ENCODE peak calls at places on chromosomes 12 and 14, in ten cellular contexts. One of them, this sample, is unnamed.
A peak's percentile ranks its signal among the peaks of the same experiment; 100 is the strongest.

GRCh38 chr12:91502208-91502607 is 319.6 kb upstream of the DCN start:
- DNase-seq in astrocyte of the cerebellum: no peak
- DNase-seq in C1 segment of cervical spinal cord: no peak
- DNase-seq in amygdala: no peak
- DNase-seq in lung: no peak
- DNase-seq in NCI-H1105: no peak
- DNase-seq in RPMI8226: no peak
- DNase-seq in kidney epithelial cell: no peak
- DNase-seq in WTC11: peak; percentile 11
- DNase-seq in NCI-H524: no peak
- DNase-seq in this sample: no peak

GRCh38 chr12:65632131-65632855 is 192.0 kb upstream of the HMGA2 start:
- DNase-seq in C1 segment of cervical spinal cord: no peak
- DNase-seq in astrocyte of the cerebellum: no peak
- DNase-seq in WTC11: no peak
- DNase-seq in NCI-H524: no peak
- DNase-seq in amygdala: no peak
- DNase-seq in NCI-H1105: no peak
- DNase-seq in RPMI8226: no peak
- DNase-seq in kidney epithelial cell: no peak
- DNase-seq in lung: no peak
- DNase-seq in this sample: no peak

GRCh38 chr12:105051981-105052380 is 32.3 kb downstream of the ALDH1L2 start:
- DNase-seq in amygdala: no peak
- DNase-seq in kidney epithelial cell: no peak
- DNase-seq in C1 segment of cervical spinal cord: no peak
- DNase-seq in NCI-H1105: no peak
- DNase-seq in astrocyte of the cerebellum: no peak
- DNase-seq in NCI-H524: no peak
- DNase-seq in WTC11: no peak
- DNase-seq in RPMI8226: no peak
- DNase-seq in lung: no peak
- DNase-seq in this sample: no peak

GRCh38 chr12:53195516-53196420 is 11.3 kb downstream of the ITGB7 start:
- DNase-seq in lung: no peak
- DNase-seq in RPMI8226: no peak
- DNase-seq in C1 segment of cervical spinal cord: no peak
- DNase-seq in amygdala: no peak
- DNase-seq in NCI-H524: no peak
- DNase-seq in WTC11: no peak
- DNase-seq in kidney epithelial cell: no peak
- DNase-seq in NCI-H1105: no peak
- DNase-seq in astrocyte of the cerebellum: no peak
- DNase-seq in this sample: no peak

GRCh38 chr14:32939254-32940065 is 781 bp downstream of the NPAS3 start:
- DNase-seq in RPMI8226: peak; percentile 32
- DNase-seq in amygdala: peak; percentile 42
- DNase-seq in astrocyte of the cerebellum: peak; percentile 45
- DNase-seq in NCI-H1105: peak; percentile 60
- DNase-seq in kidney epithelial cell: no peak
- DNase-seq in WTC11: peak; percentile 77
- DNase-seq in NCI-H524: peak; percentile 83
- DNase-seq in C1 segment of cervical spinal cord: peak; percentile 86
- DNase-seq in lung: peak; percentile 43
- DNase-seq in this sample: peak; percentile 85

GRCh38 chr14:93592786-93593185 is 162.0 kb downstream of the UNC79 start:
- DNase-seq in C1 segment of cervical spinal cord: no peak
- DNase-seq in lung: no peak
- DNase-seq in RPMI8226: no peak
- DNase-seq in kidney epithelial cell: no peak
- DNase-seq in NCI-H1105: no peak
- DNase-seq in WTC11: no peak
- DNase-seq in amygdala: no peak
- DNase-seq in NCI-H524: no peak
- DNase-seq in astrocyte of the cerebellum: no peak
- DNase-seq in this sample: no peak

GRCh38 chr14:99924379-99924778 is 131.2 kb downstream of the EML1 start:
- DNase-seq in astrocyte of the cerebellum: no peak
- DNase-seq in WTC11: no peak
- DNase-seq in NCI-H1105: no peak
- DNase-seq in lung: no peak
- DNase-seq in C1 segment of cervical spinal cord: no peak
- DNase-seq in RPMI8226: no peak
- DNase-seq in kidney epithelial cell: no peak
- DNase-seq in amygdala: no peak
- DNase-seq in NCI-H524: no peak
- DNase-seq in this sample: no peak

GRCh38 chr12:90368081-90368480 is 586.9 kb downstream of the CCER1 start:
- DNase-seq in WTC11: no peak
- DNase-seq in RPMI8226: no peak
- DNase-seq in kidney epithelial cell: no peak
- DNase-seq in NCI-H1105: no peak
- DNase-seq in C1 segment of cervical spinal cord: no peak
- DNase-seq in astrocyte of the cerebellum: no peak
- DNase-seq in amygdala: no peak
- DNase-seq in NCI-H524: no peak
- DNase-seq in lung: no peak
- DNase-seq in this sample: no peak

GRCh38 chr12:121579190-121579791 is 1.5 kb downstream of the KDM2B start:
- DNase-seq in NCI-H524: peak; percentile 19
- DNase-seq in C1 segment of cervical spinal cord: peak; percentile 41
- DNase-seq in amygdala: no peak
- DNase-seq in RPMI8226: peak; percentile 40
- DNase-seq in lung: peak; percentile 36
- DNase-seq in kidney epithelial cell: no peak
- DNase-seq in astrocyte of the cerebellum: no peak
- DNase-seq in NCI-H1105: peak; percentile 41
- DNase-seq in WTC11: peak; percentile 45
- DNase-seq in this sample: peak; percentile 47

GRCh38 chr14:100587763-100588411 is 670 bp upstream of the BEGAIN start:
- DNase-seq in amygdala: no peak
- DNase-seq in lung: no peak
- DNase-seq in astrocyte of the cerebellum: no peak
- DNase-seq in NCI-H524: peak; percentile 53
- DNase-seq in kidney epithelial cell: no peak
- DNase-seq in C1 segment of cervical spinal cord: no peak
- DNase-seq in NCI-H1105: no peak
- DNase-seq in WTC11: peak; percentile 10
- DNase-seq in RPMI8226: no peak
- DNase-seq in this sample: peak; percentile 24